ENCODE peak calls at places on chromosomes 3 and 15, in eight cellular contexts. J is neural progenitor cell, M is left lung, H is uterus, A is tibial artery, U is astrocyte of the spinal cord, B is choroid plexus epithelial cell, Z is PC-3. X is an unnamed sample.

GRCh38 chr3:137763594-137763938 is 549 bp upstream of the SOX14 start:
- DNase-seq in J (peak), M (no peak), H (no peak), A (no peak), U (no peak), B (no peak), Z (no peak), X (no peak)

GRCh38 chr3:127768346-127769008 is 53.8 kb downstream of the MGLL start:
- DNase-seq in J (no peak), M (no peak), H (no peak), A (no peak), U (peak), B (peak), Z (peak), X (peak)

GRCh38 chr3:171328419-171329082 is 131.7 kb downstream of the TNIK start:
- DNase-seq in J (peak), M (peak), H (no peak), A (no peak), U (no peak), B (peak), Z (peak), X (peak)

GRCh38 chr3:189914799-189915198 is 205.9 kb downstream of the P3H2 start:
- DNase-seq in J (no peak), M (no peak), H (no peak), A (no peak), U (peak), B (peak), Z (peak), X (peak)

GRCh38 chr15:97023131-97023844 is 692.8 kb downstream of the NR2F2 start:
- DNase-seq in J (no peak), M (no peak), H (no peak), A (no peak), U (peak), B (peak), Z (no peak), X (peak)

GRCh38 chr15:77387355-77388105 is 32.4 kb downstream of the PEAK1 start:
- DNase-seq in J (no peak), M (no peak), H (no peak), A (no peak), U (no peak), B (no peak), Z (no peak), X (peak)

GRCh38 chr15:71261934-71262333 is 146.7 kb downstream of the THSD4 start:
- DNase-seq in J (no peak), M (no peak), H (no peak), A (no peak), U (no peak), B (no peak), Z (no peak), X (no peak)

GRCh38 chr3:25556504-25556903 is 108.2 kb downstream of the TOP2B start:
- DNase-seq in J (no peak), M (no peak), H (no peak), A (no peak), U (no peak), B (peak), Z (no peak), X (no peak)

GRCh38 chr3:114447950-114448479 is 154.2 kb downstream of the TIGIT start:
- DNase-seq in J (no peak), M (no peak), H (no peak), A (no peak), U (no peak), B (no peak), Z (no peak), X (no peak)

GRCh38 chr15:61700803-61701202 is 359.4 kb downstream of the VPS13C start:
- DNase-seq in J (no peak), M (no peak), H (no peak), A (no peak), U (no peak), B (no peak), Z (no peak), X (no peak)

GRCh38 chr15:78044407-78045155 is 32.9 kb downstream of the TBC1D2B start:
- DNase-seq in J (no peak), M (no peak), H (no peak), A (peak), U (no peak), B (peak), Z (no peak), X (no peak)

GRCh38 chr3:151404316-151404715 is 19.8 kb upstream of the P2RY12 start:
- DNase-seq in J (no peak), M (no peak), H (no peak), A (no peak), U (peak), B (peak), Z (peak), X (peak)

GRCh38 chr3:32249184-32249782 is 10.8 kb downstream of the CMTM8 start:
- DNase-seq in J (no peak), M (no peak), H (no peak), A (no peak), U (peak), B (peak), Z (peak), X (peak)

GRCh38 chr3:59957150-59957549 is 907.3 kb upstream of the CFAP20DC start:
- DNase-seq in J (no peak), M (no peak), H (no peak), A (no peak), U (no peak), B (no peak), Z (no peak), X (no peak)

GRCh38 chr15:34047893-34048775 is 9.1 kb upstream of the AVEN start:
- DNase-seq in J (no peak), M (peak), H (no peak), A (no peak), U (peak), B (peak), Z (no peak), X (no peak)

GRCh38 chr15:68028137-68028771 is 25.9 kb upstream of the PIAS1 start:
- DNase-seq in J (no peak), M (no peak), H (no peak), A (no peak), U (no peak), B (no peak), Z (no peak), X (no peak)

GRCh38 chr15:74399511-74400312 is 32.3 kb upstream of the CYP11A1 start:
- DNase-seq in J (no peak), M (no peak), H (no peak), A (no peak), U (peak), B (peak), Z (peak), X (peak)

GRCh38 chr15:74231475-74231874 is 4.7 kb upstream of the CCDC33 start:
- DNase-seq in J (no peak), M (no peak), H (no peak), A (no peak), U (no peak), B (no peak), Z (no peak), X (no peak)

GRCh38 chr3:58173670-58174472 is 36.9 kb downstream of the DNASE1L3 start:
- DNase-seq in J (peak), M (no peak), H (no peak), A (no peak), U (no peak), B (peak), Z (peak), X (peak)

GRCh38 chr3:194572131-194572789 is 61.0 kb downstream of the TMEM44 start:
- DNase-seq in J (peak), M (peak), H (peak), A (peak), U (peak), B (peak), Z (no peak), X (peak)

GRCh38 chr3:42340466-42340865 is 69.9 kb downstream of the LYZL4 start:
- DNase-seq in J (no peak), M (no peak), H (no peak), A (no peak), U (no peak), B (no peak), Z (peak), X (peak)

GRCh38 chr15:63013052-63013808 is 29.3 kb upstream of the TPM1 start:
- DNase-seq in J (no peak), M (no peak), H (no peak), A (no peak), U (peak), B (peak), Z (peak), X (peak)

GRCh38 chr15:95663156-95663831 is 667.2 kb upstream of the NR2F2 start:
- DNase-seq in J (no peak), M (no peak), H (no peak), A (no peak), U (no peak), B (peak), Z (no peak), X (peak)

GRCh38 chr3:4835616-4836043 is 143.6 kb upstream of the BHLHE40 start:
- DNase-seq in J (no peak), M (no peak), H (no peak), A (no peak), U (no peak), B (no peak), Z (no peak), X (peak)

GRCh38 chr3:141407043-141407442 is 38.7 kb downstream of the ZBTB38 start:
- DNase-seq in J (no peak), M (no peak), H (peak), A (no peak), U (peak), B (peak), Z (no peak), X (peak)

GRCh38 chr15:78207110-78207458 is 27.3 kb downstream of the ACSBG1 start:
- DNase-seq in J (no peak), M (no peak), H (no peak), A (no peak), U (no peak), B (no peak), Z (no peak), X (no peak)

GRCh38 chr3:157532529-157533297 is 29.5 kb upstream of the VEPH1 start:
- DNase-seq in J (peak), M (no peak), H (no peak), A (no peak), U (peak), B (peak), Z (peak), X (peak)
- TF ChIP-seq CTCF in J (peak), M (peak), H (peak), A (peak), U (peak), B (peak), Z (peak), X (peak)

DNA sequence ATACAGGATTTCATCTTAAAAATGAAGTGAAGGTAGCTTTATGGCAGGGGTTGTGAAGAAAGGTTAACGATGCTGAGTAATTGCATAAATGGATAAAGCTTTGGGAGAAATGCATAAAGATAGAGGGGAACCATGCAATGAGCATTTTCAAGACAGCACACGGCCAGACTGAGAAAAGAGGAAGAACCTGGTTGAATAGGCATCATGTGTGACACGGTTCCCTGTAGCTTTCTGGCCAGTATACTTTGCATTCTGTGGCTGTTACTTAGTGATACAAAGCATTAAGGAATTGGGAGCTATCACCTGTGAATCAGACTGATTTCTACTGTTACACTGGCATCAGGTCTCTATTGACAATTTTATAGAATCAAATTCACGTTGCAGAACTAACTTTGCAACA is 33.3 kb downstream of the NR2C2 start:
- DNase-seq in J (no peak), M (no peak), H (no peak), A (no peak), U (no peak), B (no peak), Z (no peak), X (no peak)
- H3K4me3 ChIP-seq in J (no peak), M (no peak), H (no peak), A (no peak), U (no peak), B (no peak), Z (no peak), X (no peak)

GRCh38 chr3:52053307-52054304 is 2.8 kb downstream of the DUSP7 start:
- DNase-seq in J (peak), M (no peak), H (peak), A (peak), U (no peak), B (peak), Z (peak), X (peak)
- TF ChIP-seq CTCF in J (peak), M (no peak), H (peak), A (no peak), U (peak), B (peak), Z (peak), X (peak)

DNA sequence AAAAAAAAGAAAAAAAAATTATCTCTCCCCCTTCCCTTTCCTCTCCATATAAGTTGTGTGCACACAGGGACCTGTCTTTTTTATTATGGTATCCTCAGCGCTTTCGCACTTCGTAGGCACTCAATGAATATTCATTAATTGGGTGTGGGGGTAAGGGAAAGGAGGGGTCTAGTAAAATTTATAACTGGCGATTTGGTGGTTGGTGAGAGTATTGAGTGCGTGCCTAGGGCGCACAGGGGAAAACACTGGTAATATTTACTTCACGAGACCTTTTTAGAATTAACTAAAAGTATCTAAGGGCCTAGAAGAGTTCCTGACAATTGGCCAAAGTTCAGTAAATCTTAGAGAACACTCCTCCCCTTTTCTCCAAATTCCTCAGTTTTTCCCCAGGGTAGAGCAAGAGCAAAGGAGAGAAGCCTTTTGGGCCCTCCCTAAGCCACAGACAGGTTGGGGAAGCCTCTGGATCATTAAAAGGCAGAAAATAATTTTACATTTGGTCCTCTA is 25.7 kb downstream of the TYRO3 start:
- DNase-seq in J (no peak), M (no peak), H (no peak), A (no peak), U (peak), B (no peak), Z (no peak), X (no peak)
- H3K4me3 ChIP-seq in J (peak), M (peak), H (peak), A (peak), U (peak), B (peak), Z (peak), X (no peak)

GRCh38 chr3:143235614-143236204 is 116.1 kb downstream of the CHST2 start:
- DNase-seq in J (no peak), M (no peak), H (no peak), A (no peak), U (no peak), B (no peak), Z (no peak), X (no peak)

GRCh38 chr3:143237036-143237688 is 117.6 kb downstream of the CHST2 start:
- DNase-seq in J (peak), M (no peak), H (no peak), A (no peak), U (peak), B (peak), Z (no peak), X (no peak)

GRCh38 chr3:143236226-143236964 is 116.8 kb downstream of the CHST2 start:
- DNase-seq in J (peak), M (no peak), H (no peak), A (no peak), U (no peak), B (no peak), Z (no peak), X (no peak)

GRCh38 chr3:143239026-143239425 is 119.5 kb downstream of the CHST2 start:
- DNase-seq in J (no peak), M (no peak), H (no peak), A (no peak), U (no peak), B (peak), Z (no peak), X (no peak)

GRCh38 chr3:143234521-143234920 is 115.0 kb downstream of the CHST2 start:
- DNase-seq in J (no peak), M (no peak), H (no peak), A (no peak), U (peak), B (peak), Z (no peak), X (no peak)
- TF ChIP-seq CTCF in J (no peak), M (no peak), H (no peak), A (no peak), U (no peak), B (no peak), Z (no peak), X (no peak)

GRCh38 chr3:146159037-146159436 is 1.9 kb downstream of the PLOD2 start:
- DNase-seq in J (no peak), M (no peak), H (no peak), A (no peak), U (no peak), B (peak), Z (no peak), X (no peak)
- H3K4me3 ChIP-seq in J (no peak), M (no peak), H (peak), A (peak), U (peak), B (peak), Z (peak), X (peak)

GRCh38 chr15:101476756-101477155 is 12.8 kb downstream of the PCSK6 start:
- DNase-seq in J (no peak), M (no peak), H (no peak), A (no peak), U (no peak), B (no peak), Z (no peak), X (no peak)
- TF ChIP-seq CTCF in J (no peak), M (no peak), H (no peak), A (no peak), U (no peak), B (no peak), Z (no peak), X (no peak)